ENCODE peak calls at places on chromosomes 7 and 10, in five cellular contexts. N is trophoblast cell, I is H1, S is mesenchymal stem cell, R is H9. X is an unnamed sample.

GRCh38 chr7:116786791-116787443 is 75.5 kb upstream of the CAPZA2 start:
- DNase-seq in N (no peak), I (no peak), S (peak), R (no peak), X (peak)

GRCh38 chr7:120583835-120584586 is 273.9 kb downstream of the TSPAN12 start:
- DNase-seq in N (peak), I (no peak), S (peak), R (no peak), X (no peak)

GRCh38 chr10:121536271-121536918 is 61.8 kb downstream of the FGFR2 start:
- DNase-seq in N (no peak), I (no peak), S (no peak), R (no peak), X (no peak)

GRCh38 chr7:2719007-2719406 is 31.0 kb downstream of the AMZ1 start:
- DNase-seq in N (no peak), I (peak), S (no peak), R (peak), X (no peak)

GRCh38 chr10:99345350-99345749 is 16.2 kb downstream of the CNNM1 start:
- DNase-seq in N (no peak), I (no peak), S (peak), R (no peak), X (no peak)

GRCh38 chr10:43259248-43259980 is 7.5 kb downstream of the RASGEF1A start:
- DNase-seq in N (no peak), I (no peak), S (no peak), R (no peak), X (no peak)

GRCh38 chr10:9015005-9015404 is 960.5 kb downstream of the GATA3 start:
- DNase-seq in N (no peak), I (no peak), S (peak), R (no peak), X (no peak)

GRCh38 chr10:114519306-114519669 is 115.0 kb upstream of the AFAP1L2 start:
- DNase-seq in N (peak), I (no peak), S (peak), R (no peak), X (no peak)

GRCh38 chr10:86439544-86439943 is 72.9 kb upstream of the GRID1 start:
- DNase-seq in N (peak), I (no peak), S (peak), R (no peak), X (no peak)

GRCh38 chr10:34830527-34830926 is 15.4 kb upstream of the PARD3 start:
- DNase-seq in N (no peak), I (no peak), S (no peak), R (no peak), X (no peak)

DNA sequence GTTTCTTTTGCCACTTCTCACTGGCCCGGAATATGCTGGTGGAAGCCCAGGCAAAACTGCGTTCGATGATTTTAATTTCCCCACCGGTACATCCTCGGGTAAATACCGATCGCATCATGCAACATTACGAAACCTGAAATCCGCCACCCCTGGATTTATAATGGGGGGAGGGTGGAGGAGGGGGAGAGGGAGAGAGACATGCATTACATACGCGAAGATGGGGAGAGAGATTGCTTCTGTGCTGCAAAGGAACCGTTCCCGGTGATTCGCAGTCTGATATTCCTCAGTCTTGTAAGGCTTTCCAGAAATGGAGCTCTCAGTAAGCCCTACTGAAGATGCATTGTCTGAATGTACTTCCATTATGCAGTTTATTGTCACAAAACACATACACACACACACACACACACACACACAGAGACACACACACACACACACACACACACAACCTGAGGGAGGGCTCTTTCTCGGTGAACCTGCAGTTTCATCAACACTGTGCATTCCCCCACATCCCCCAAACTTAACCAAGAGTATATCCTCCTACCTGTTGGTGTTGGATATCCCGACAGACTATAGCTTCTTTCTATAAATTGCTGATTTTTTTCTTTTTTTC is 741 bp downstream of the GPR85 start:
- DNase-seq in N (no peak), I (no peak), S (peak), R (no peak), X (no peak)
- H3K9ac ChIP-seq in N (no peak), I (no peak), S (peak), R (no peak), X (no peak)

GRCh38 chr7:37421820-37422219 is 26.8 kb downstream of the ELMO1 start:
- DNase-seq in N (no peak), I (no peak), S (no peak), R (no peak), X (no peak)
- H2BK12ac ChIP-seq in N (no peak), I (no peak), S (no peak), R (no peak), X (no peak)

DNA sequence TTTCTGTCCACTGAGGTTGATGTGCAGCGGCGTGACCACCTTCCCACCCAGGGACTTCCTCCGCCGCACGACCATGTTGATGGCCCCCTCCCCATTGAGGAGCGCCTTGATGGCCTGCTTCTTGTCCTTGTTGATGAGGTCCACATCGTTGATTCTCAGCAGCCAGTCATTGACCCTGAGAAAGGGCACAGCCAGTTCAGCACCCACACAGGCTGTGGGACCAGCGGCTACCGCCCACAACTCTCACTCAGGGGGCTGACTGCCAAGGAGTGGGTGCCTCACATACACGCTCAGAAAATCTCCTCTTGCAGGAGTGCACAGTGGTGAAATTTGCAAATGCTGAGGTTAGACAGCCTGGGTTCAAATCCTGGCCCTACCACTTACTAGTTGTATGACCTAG is 97.2 kb downstream of the DLG5 start:
- DNase-seq in N (no peak), I (no peak), S (no peak), R (no peak), X (no peak)
- H2AK5ac ChIP-seq in N (no peak), I (no peak), S (no peak), R (no peak), X (no peak)

DNA sequence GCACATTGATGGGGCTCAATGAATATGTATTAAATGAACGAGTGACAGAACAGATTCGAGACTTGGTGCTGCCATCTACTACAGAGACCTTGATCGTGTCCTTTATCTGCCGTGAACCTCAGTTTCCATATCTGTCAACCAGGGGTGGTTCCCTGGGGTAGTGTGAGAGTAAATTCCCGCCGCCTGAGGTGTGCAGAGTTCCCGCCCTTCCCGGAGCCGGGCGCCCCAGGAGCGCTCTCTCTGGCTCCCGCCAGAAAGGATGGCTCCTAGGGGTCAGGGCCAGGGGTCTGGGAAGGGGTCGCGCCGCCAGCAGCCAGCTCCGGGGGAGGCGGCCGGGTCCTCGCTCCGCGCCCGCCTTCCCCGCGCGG is 333 bp upstream of the PLCE1 start:
- DNase-seq in N (no peak), I (no peak), S (no peak), R (no peak), X (no peak)
- H3K9ac ChIP-seq in N (no peak), I (no peak), S (peak), R (no peak), X (no peak)